ENCODE peak calls at places on chromosomes 3 and 15, in four cellular contexts. O is activated T-cell treated with anti-CD3 and anti-CD28 coated beads for 4 hours, W is endodermal cell, I is lower leg skin. F is an unnamed sample.
A peak's percentile ranks its signal among the peaks of the same experiment; 100 is the strongest.

GRCh38 chr3:53065841-53066480 is 20.1 kb upstream of the SFMBT1 start:
- DNase-seq in O (no peak), W (no peak), I (no peak), F (no peak)

GRCh38 chr15:40301467-40302179 is 6.1 kb downstream of the PLCB2 start:
- DNase-seq in O (no peak), W (peak; percentile 89), I (no peak), F (no peak)

GRCh38 chr3:67009716-67010115 is 11.6 kb downstream of the KBTBD8 start:
- DNase-seq in O (no peak), W (no peak), I (no peak), F (no peak)

GRCh38 chr3:127542441-127542952 is 48.0 kb downstream of the TPRA1 start:
- DNase-seq in O (no peak), W (no peak), I (no peak), F (no peak)

GRCh38 chr3:195020185-195020584 is 250.8 kb downstream of the XXYLT1 start:
- DNase-seq in O (no peak), W (no peak), I (no peak), F (no peak)

GRCh38 chr3:162087361-162087760 is 590.8 kb downstream of the OTOL1 start:
- DNase-seq in O (no peak), W (no peak), I (no peak), F (no peak)

GRCh38 chr3:112136959-112137693 is 4.1 kb upstream of the GCSAM start:
- DNase-seq in O (no peak), W (peak; percentile 83), I (no peak), F (peak; percentile 92)

GRCh38 chr3:10845240-10845761 is 29.3 kb downstream of the SLC6A11 start:
- DNase-seq in O (no peak), W (no peak), I (no peak), F (no peak)

GRCh38 chr15:64443747-64444621 is 16.4 kb upstream of the ZNF609 start:
- DNase-seq in O (no peak), W (no peak), I (no peak), F (no peak)

GRCh38 chr15:68640791-68641331 is 62.1 kb downstream of the CORO2B start:
- DNase-seq in O (no peak), W (peak; percentile 52), I (no peak), F (no peak)

GRCh38 chr15:26805470-26805869 is 32.6 kb upstream of the GABRB3 start:
- DNase-seq in O (no peak), W (no peak), I (no peak), F (no peak)

GRCh38 chr3:117019082-117019713 is 309.6 kb downstream of the TUSC7 start:
- DNase-seq in O (no peak), W (peak; percentile 88), I (peak; percentile 43), F (peak; percentile 65)

GRCh38 chr3:189629803-189630455 is 1.3 kb upstream of the TP63 start:
- DNase-seq in O (no peak), W (no peak), I (no peak), F (peak; percentile 57)

GRCh38 chr3:157444789-157445188 is 8.1 kb downstream of the PTX3 start:
- DNase-seq in O (no peak), W (no peak), I (no peak), F (no peak)

GRCh38 chr3:57778499-57778898 is 22.4 kb downstream of the SLMAP start:
- DNase-seq in O (no peak), W (no peak), I (no peak), F (no peak)

GRCh38 chr15:29057856-29058255 is 172.1 kb downstream of the APBA2 start:
- DNase-seq in O (no peak), W (no peak), I (no peak), F (no peak)